ENCODE peak calls at places on chromosomes 13 and 19, in ten cellular contexts. One of them, this sample, is unnamed.

GRCh38 chr13:48496796-48497195 is 36.1 kb downstream of the RCBTB2 start:
- DNase-seq in tibial nerve: no peak
- DNase-seq in substantia nigra: no peak
- DNase-seq in nucleus accumbens: no peak
- DNase-seq in NCI-H510A treated with DMSO at 0.1 percent for 48 hours: no peak
- DNase-seq in activated CD4-positive, alpha-beta T cell treated with anti-CD3 and anti-CD28 coated beads for 36 hours: peak
- DNase-seq in fibroblast of mammary gland: no peak
- DNase-seq in NCI-H345: no peak
- DNase-seq in M059J: no peak
- DNase-seq in activated T-cell treated with anti-CD3 and anti-CD28 coated beads for 1 hour: no peak
- DNase-seq in this sample: no peak

GRCh38 chr13:43220873-43221578 is 197.6 kb downstream of the DNAJC15 start:
- DNase-seq in tibial nerve: no peak
- DNase-seq in substantia nigra: no peak
- DNase-seq in nucleus accumbens: no peak
- DNase-seq in NCI-H510A treated with DMSO at 0.1 percent for 48 hours: no peak
- DNase-seq in activated CD4-positive, alpha-beta T cell treated with anti-CD3 and anti-CD28 coated beads for 36 hours: no peak
- DNase-seq in fibroblast of mammary gland: no peak
- DNase-seq in NCI-H345: no peak
- DNase-seq in M059J: no peak
- DNase-seq in activated T-cell treated with anti-CD3 and anti-CD28 coated beads for 1 hour: no peak
- DNase-seq in this sample: no peak

GRCh38 chr13:109700176-109700575 is 86.2 kb downstream of the IRS2 start:
- DNase-seq in tibial nerve: peak
- DNase-seq in substantia nigra: peak
- DNase-seq in nucleus accumbens: peak
- DNase-seq in NCI-H510A treated with DMSO at 0.1 percent for 48 hours: peak
- DNase-seq in activated CD4-positive, alpha-beta T cell treated with anti-CD3 and anti-CD28 coated beads for 36 hours: no peak
- DNase-seq in fibroblast of mammary gland: peak
- DNase-seq in NCI-H345: peak
- DNase-seq in M059J: peak
- DNase-seq in activated T-cell treated with anti-CD3 and anti-CD28 coated beads for 1 hour: no peak
- DNase-seq in this sample: no peak

GRCh38 chr13:91693466-91693865 is 295.0 kb downstream of the GPC5 start:
- DNase-seq in tibial nerve: no peak
- DNase-seq in substantia nigra: no peak
- DNase-seq in nucleus accumbens: no peak
- DNase-seq in NCI-H510A treated with DMSO at 0.1 percent for 48 hours: no peak
- DNase-seq in activated CD4-positive, alpha-beta T cell treated with anti-CD3 and anti-CD28 coated beads for 36 hours: no peak
- DNase-seq in fibroblast of mammary gland: no peak
- DNase-seq in NCI-H345: no peak
- DNase-seq in M059J: no peak
- DNase-seq in activated T-cell treated with anti-CD3 and anti-CD28 coated beads for 1 hour: no peak
- DNase-seq in this sample: no peak

GRCh38 chr13:112849500-112849899 is 119.5 kb upstream of the MCF2L start:
- DNase-seq in tibial nerve: no peak
- DNase-seq in substantia nigra: no peak
- DNase-seq in nucleus accumbens: no peak
- DNase-seq in NCI-H510A treated with DMSO at 0.1 percent for 48 hours: peak
- DNase-seq in activated CD4-positive, alpha-beta T cell treated with anti-CD3 and anti-CD28 coated beads for 36 hours: no peak
- DNase-seq in fibroblast of mammary gland: peak
- DNase-seq in NCI-H345: peak
- DNase-seq in M059J: peak
- DNase-seq in activated T-cell treated with anti-CD3 and anti-CD28 coated beads for 1 hour: no peak
- DNase-seq in this sample: no peak

GRCh38 chr19:41911889-41912731 is 16.1 kb downstream of the ERFL start:
- DNase-seq in tibial nerve: no peak
- DNase-seq in substantia nigra: no peak
- DNase-seq in nucleus accumbens: no peak
- DNase-seq in NCI-H510A treated with DMSO at 0.1 percent for 48 hours: no peak
- DNase-seq in activated CD4-positive, alpha-beta T cell treated with anti-CD3 and anti-CD28 coated beads for 36 hours: no peak
- DNase-seq in fibroblast of mammary gland: no peak
- DNase-seq in NCI-H345: no peak
- DNase-seq in M059J: no peak
- DNase-seq in activated T-cell treated with anti-CD3 and anti-CD28 coated beads for 1 hour: no peak
- DNase-seq in this sample: no peak

GRCh38 chr19:388691-389090 is 20.3 kb downstream of the C2CD4C start:
- DNase-seq in tibial nerve: no peak
- DNase-seq in substantia nigra: no peak
- DNase-seq in nucleus accumbens: no peak
- DNase-seq in NCI-H510A treated with DMSO at 0.1 percent for 48 hours: no peak
- DNase-seq in activated CD4-positive, alpha-beta T cell treated with anti-CD3 and anti-CD28 coated beads for 36 hours: no peak
- DNase-seq in fibroblast of mammary gland: no peak
- DNase-seq in NCI-H345: no peak
- DNase-seq in M059J: no peak
- DNase-seq in activated T-cell treated with anti-CD3 and anti-CD28 coated beads for 1 hour: no peak
- DNase-seq in this sample: no peak

GRCh38 chr13:64688893-64689677 is 2541.1 kb downstream of the PCDH9 start:
- DNase-seq in tibial nerve: no peak
- DNase-seq in substantia nigra: no peak
- DNase-seq in nucleus accumbens: no peak
- DNase-seq in NCI-H510A treated with DMSO at 0.1 percent for 48 hours: no peak
- DNase-seq in activated CD4-positive, alpha-beta T cell treated with anti-CD3 and anti-CD28 coated beads for 36 hours: no peak
- DNase-seq in fibroblast of mammary gland: no peak
- DNase-seq in NCI-H345: no peak
- DNase-seq in M059J: no peak
- DNase-seq in activated T-cell treated with anti-CD3 and anti-CD28 coated beads for 1 hour: no peak
- DNase-seq in this sample: no peak

GRCh38 chr13:40503966-40504591 is 162.4 kb downstream of the FOXO1 start:
- DNase-seq in tibial nerve: no peak
- DNase-seq in substantia nigra: no peak
- DNase-seq in nucleus accumbens: no peak
- DNase-seq in NCI-H510A treated with DMSO at 0.1 percent for 48 hours: no peak
- DNase-seq in activated CD4-positive, alpha-beta T cell treated with anti-CD3 and anti-CD28 coated beads for 36 hours: no peak
- DNase-seq in fibroblast of mammary gland: peak
- DNase-seq in NCI-H345: no peak
- DNase-seq in M059J: peak
- DNase-seq in activated T-cell treated with anti-CD3 and anti-CD28 coated beads for 1 hour: no peak
- DNase-seq in this sample: no peak

GRCh38 chr13:106513025-106513424 is 22.4 kb downstream of the EFNB2 start:
- DNase-seq in tibial nerve: no peak
- DNase-seq in substantia nigra: no peak
- DNase-seq in nucleus accumbens: no peak
- DNase-seq in NCI-H510A treated with DMSO at 0.1 percent for 48 hours: no peak
- DNase-seq in activated CD4-positive, alpha-beta T cell treated with anti-CD3 and anti-CD28 coated beads for 36 hours: no peak
- DNase-seq in fibroblast of mammary gland: peak
- DNase-seq in NCI-H345: no peak
- DNase-seq in M059J: peak
- DNase-seq in activated T-cell treated with anti-CD3 and anti-CD28 coated beads for 1 hour: no peak
- DNase-seq in this sample: no peak

GRCh38 chr13:78054152-78054551 is 135.5 kb upstream of the EDNRB start:
- DNase-seq in tibial nerve: no peak
- DNase-seq in substantia nigra: no peak
- DNase-seq in nucleus accumbens: peak
- DNase-seq in NCI-H510A treated with DMSO at 0.1 percent for 48 hours: no peak
- DNase-seq in activated CD4-positive, alpha-beta T cell treated with anti-CD3 and anti-CD28 coated beads for 36 hours: no peak
- DNase-seq in fibroblast of mammary gland: no peak
- DNase-seq in NCI-H345: no peak
- DNase-seq in M059J: no peak
- DNase-seq in activated T-cell treated with anti-CD3 and anti-CD28 coated beads for 1 hour: no peak
- DNase-seq in this sample: no peak

GRCh38 chr19:3269972-3270667 is 45.7 kb downstream of the CELF5 start:
- DNase-seq in tibial nerve: no peak
- DNase-seq in substantia nigra: no peak
- DNase-seq in nucleus accumbens: no peak
- DNase-seq in NCI-H510A treated with DMSO at 0.1 percent for 48 hours: no peak
- DNase-seq in activated CD4-positive, alpha-beta T cell treated with anti-CD3 and anti-CD28 coated beads for 36 hours: no peak
- DNase-seq in fibroblast of mammary gland: no peak
- DNase-seq in NCI-H345: no peak
- DNase-seq in M059J: no peak
- DNase-seq in activated T-cell treated with anti-CD3 and anti-CD28 coated beads for 1 hour: no peak
- DNase-seq in this sample: no peak

GRCh38 chr13:38735655-38736440 is 49.0 kb downstream of the FREM2 start:
- DNase-seq in tibial nerve: no peak
- DNase-seq in substantia nigra: no peak
- DNase-seq in nucleus accumbens: no peak
- DNase-seq in NCI-H510A treated with DMSO at 0.1 percent for 48 hours: no peak
- DNase-seq in activated CD4-positive, alpha-beta T cell treated with anti-CD3 and anti-CD28 coated beads for 36 hours: no peak
- DNase-seq in fibroblast of mammary gland: no peak
- DNase-seq in NCI-H345: no peak
- DNase-seq in M059J: no peak
- DNase-seq in activated T-cell treated with anti-CD3 and anti-CD28 coated beads for 1 hour: no peak
- DNase-seq in this sample: no peak

GRCh38 chr19:7494416-7495098 is 5.7 kb upstream of the PEX11G start:
- DNase-seq in tibial nerve: no peak
- DNase-seq in substantia nigra: peak
- DNase-seq in nucleus accumbens: peak
- DNase-seq in NCI-H510A treated with DMSO at 0.1 percent for 48 hours: no peak
- DNase-seq in activated CD4-positive, alpha-beta T cell treated with anti-CD3 and anti-CD28 coated beads for 36 hours: no peak
- DNase-seq in fibroblast of mammary gland: peak
- DNase-seq in NCI-H345: no peak
- DNase-seq in M059J: no peak
- DNase-seq in activated T-cell treated with anti-CD3 and anti-CD28 coated beads for 1 hour: no peak
- DNase-seq in this sample: peak

GRCh38 chr19:55304279-55304978 is 20.6 kb downstream of the BRSK1 start:
- DNase-seq in tibial nerve: no peak
- DNase-seq in substantia nigra: no peak
- DNase-seq in nucleus accumbens: no peak
- DNase-seq in NCI-H510A treated with DMSO at 0.1 percent for 48 hours: no peak
- DNase-seq in activated CD4-positive, alpha-beta T cell treated with anti-CD3 and anti-CD28 coated beads for 36 hours: peak
- DNase-seq in fibroblast of mammary gland: peak
- DNase-seq in NCI-H345: no peak
- DNase-seq in M059J: peak
- DNase-seq in activated T-cell treated with anti-CD3 and anti-CD28 coated beads for 1 hour: no peak
- DNase-seq in this sample: no peak

GRCh38 chr19:10402441-10403038 is 802 bp downstream of the CDC37 start:
- DNase-seq in tibial nerve: no peak
- DNase-seq in substantia nigra: no peak
- DNase-seq in nucleus accumbens: no peak
- DNase-seq in NCI-H510A treated with DMSO at 0.1 percent for 48 hours: no peak
- DNase-seq in activated CD4-positive, alpha-beta T cell treated with anti-CD3 and anti-CD28 coated beads for 36 hours: no peak
- DNase-seq in fibroblast of mammary gland: peak
- DNase-seq in NCI-H345: no peak
- DNase-seq in M059J: peak
- DNase-seq in activated T-cell treated with anti-CD3 and anti-CD28 coated beads for 1 hour: no peak
- DNase-seq in this sample: no peak

GRCh38 chr13:43273362-43273761 is 250.0 kb downstream of the DNAJC15 start:
- DNase-seq in tibial nerve: no peak
- DNase-seq in substantia nigra: no peak
- DNase-seq in nucleus accumbens: no peak
- DNase-seq in NCI-H510A treated with DMSO at 0.1 percent for 48 hours: no peak
- DNase-seq in activated CD4-positive, alpha-beta T cell treated with anti-CD3 and anti-CD28 coated beads for 36 hours: no peak
- DNase-seq in fibroblast of mammary gland: peak
- DNase-seq in NCI-H345: peak
- DNase-seq in M059J: peak
- DNase-seq in activated T-cell treated with anti-CD3 and anti-CD28 coated beads for 1 hour: no peak
- DNase-seq in this sample: no peak

GRCh38 chr19:48836089-48837017 is at the start of gene HSD17B14:
- DNase-seq in tibial nerve: no peak
- DNase-seq in substantia nigra: peak
- DNase-seq in nucleus accumbens: peak
- DNase-seq in NCI-H510A treated with DMSO at 0.1 percent for 48 hours: peak
- DNase-seq in activated CD4-positive, alpha-beta T cell treated with anti-CD3 and anti-CD28 coated beads for 36 hours: peak
- DNase-seq in fibroblast of mammary gland: peak
- DNase-seq in NCI-H345: peak
- DNase-seq in M059J: peak
- DNase-seq in activated T-cell treated with anti-CD3 and anti-CD28 coated beads for 1 hour: no peak
- DNase-seq in this sample: no peak

GRCh38 chr19:4676955-4677731 is 7.0 kb upstream of the MYDGF start:
- DNase-seq in tibial nerve: no peak
- DNase-seq in substantia nigra: peak
- DNase-seq in nucleus accumbens: no peak
- DNase-seq in NCI-H510A treated with DMSO at 0.1 percent for 48 hours: peak
- DNase-seq in activated CD4-positive, alpha-beta T cell treated with anti-CD3 and anti-CD28 coated beads for 36 hours: peak
- DNase-seq in fibroblast of mammary gland: peak
- DNase-seq in NCI-H345: no peak
- DNase-seq in M059J: peak
- DNase-seq in activated T-cell treated with anti-CD3 and anti-CD28 coated beads for 1 hour: no peak
- DNase-seq in this sample: peak

GRCh38 chr19:18251587-18252369 is 22.5 kb downstream of the IQCN start:
- DNase-seq in tibial nerve: peak
- DNase-seq in substantia nigra: peak
- DNase-seq in nucleus accumbens: peak
- DNase-seq in NCI-H510A treated with DMSO at 0.1 percent for 48 hours: peak
- DNase-seq in activated CD4-positive, alpha-beta T cell treated with anti-CD3 and anti-CD28 coated beads for 36 hours: peak
- DNase-seq in fibroblast of mammary gland: peak
- DNase-seq in NCI-H345: peak
- DNase-seq in M059J: peak
- DNase-seq in activated T-cell treated with anti-CD3 and anti-CD28 coated beads for 1 hour: peak
- DNase-seq in this sample: peak

GRCh38 chr19:28519218-28519779 is 693.7 kb downstream of the UQCRFS1 start:
- DNase-seq in tibial nerve: no peak
- DNase-seq in substantia nigra: no peak
- DNase-seq in nucleus accumbens: no peak
- DNase-seq in NCI-H510A treated with DMSO at 0.1 percent for 48 hours: no peak
- DNase-seq in activated CD4-positive, alpha-beta T cell treated with anti-CD3 and anti-CD28 coated beads for 36 hours: no peak
- DNase-seq in fibroblast of mammary gland: no peak
- DNase-seq in NCI-H345: no peak
- DNase-seq in M059J: no peak
- DNase-seq in activated T-cell treated with anti-CD3 and anti-CD28 coated beads for 1 hour: no peak
- DNase-seq in this sample: no peak

GRCh38 chr13:64675256-64675892 is 2554.8 kb downstream of the PCDH9 start:
- DNase-seq in tibial nerve: no peak
- DNase-seq in substantia nigra: no peak
- DNase-seq in nucleus accumbens: no peak
- DNase-seq in NCI-H510A treated with DMSO at 0.1 percent for 48 hours: no peak
- DNase-seq in activated CD4-positive, alpha-beta T cell treated with anti-CD3 and anti-CD28 coated beads for 36 hours: no peak
- DNase-seq in fibroblast of mammary gland: peak
- DNase-seq in NCI-H345: no peak
- DNase-seq in M059J: peak
- DNase-seq in activated T-cell treated with anti-CD3 and anti-CD28 coated beads for 1 hour: no peak
- DNase-seq in this sample: no peak

GRCh38 chr19:12052571-12053169 is at the start of gene ZNF878:
- DNase-seq in tibial nerve: peak
- DNase-seq in substantia nigra: peak
- DNase-seq in nucleus accumbens: peak
- DNase-seq in NCI-H510A treated with DMSO at 0.1 percent for 48 hours: peak
- DNase-seq in activated CD4-positive, alpha-beta T cell treated with anti-CD3 and anti-CD28 coated beads for 36 hours: peak
- DNase-seq in fibroblast of mammary gland: peak
- DNase-seq in NCI-H345: peak
- DNase-seq in M059J: peak
- DNase-seq in activated T-cell treated with anti-CD3 and anti-CD28 coated beads for 1 hour: peak
- DNase-seq in this sample: peak

GRCh38 chr13:27283906-27284523 is 13.4 kb downstream of the RASL11A start:
- DNase-seq in tibial nerve: no peak
- DNase-seq in substantia nigra: peak
- DNase-seq in nucleus accumbens: peak
- DNase-seq in NCI-H510A treated with DMSO at 0.1 percent for 48 hours: peak
- DNase-seq in activated CD4-positive, alpha-beta T cell treated with anti-CD3 and anti-CD28 coated beads for 36 hours: peak
- DNase-seq in fibroblast of mammary gland: peak
- DNase-seq in NCI-H345: no peak
- DNase-seq in M059J: peak
- DNase-seq in activated T-cell treated with anti-CD3 and anti-CD28 coated beads for 1 hour: no peak
- DNase-seq in this sample: no peak

GRCh38 chr19:28468701-28469459 is 744.1 kb downstream of the UQCRFS1 start:
- DNase-seq in tibial nerve: no peak
- DNase-seq in substantia nigra: no peak
- DNase-seq in nucleus accumbens: no peak
- DNase-seq in NCI-H510A treated with DMSO at 0.1 percent for 48 hours: no peak
- DNase-seq in activated CD4-positive, alpha-beta T cell treated with anti-CD3 and anti-CD28 coated beads for 36 hours: peak
- DNase-seq in fibroblast of mammary gland: peak
- DNase-seq in NCI-H345: peak
- DNase-seq in M059J: no peak
- DNase-seq in activated T-cell treated with anti-CD3 and anti-CD28 coated beads for 1 hour: no peak
- DNase-seq in this sample: no peak

GRCh38 chr13:25541434-25542123 is 169.8 kb downstream of the ATP8A2 start:
- DNase-seq in tibial nerve: no peak
- DNase-seq in substantia nigra: no peak
- DNase-seq in nucleus accumbens: no peak
- DNase-seq in NCI-H510A treated with DMSO at 0.1 percent for 48 hours: no peak
- DNase-seq in activated CD4-positive, alpha-beta T cell treated with anti-CD3 and anti-CD28 coated beads for 36 hours: no peak
- DNase-seq in fibroblast of mammary gland: no peak
- DNase-seq in NCI-H345: no peak
- DNase-seq in M059J: no peak
- DNase-seq in activated T-cell treated with anti-CD3 and anti-CD28 coated beads for 1 hour: no peak
- DNase-seq in this sample: no peak

GRCh38 chr13:95447766-95448165 is 104.8 kb upstream of the CLDN10 start:
- DNase-seq in tibial nerve: no peak
- DNase-seq in substantia nigra: no peak
- DNase-seq in nucleus accumbens: no peak
- DNase-seq in NCI-H510A treated with DMSO at 0.1 percent for 48 hours: no peak
- DNase-seq in activated CD4-positive, alpha-beta T cell treated with anti-CD3 and anti-CD28 coated beads for 36 hours: peak
- DNase-seq in fibroblast of mammary gland: no peak
- DNase-seq in NCI-H345: peak
- DNase-seq in M059J: no peak
- DNase-seq in activated T-cell treated with anti-CD3 and anti-CD28 coated beads for 1 hour: no peak
- DNase-seq in this sample: no peak